ENCODE peak calls at places on chromosome 21, in six cellular contexts. S is left cardiac atrium; W is GM12878; K is activated naive CD8-positive, alpha-beta T cell treated with anti-CD3 and anti-CD28 coated beads, Interleukin-2, amount 50 U/mL, for 24 hours; N is heart right ventricle; U is Panc1. J is an unnamed sample.

GRCh38 chr21:46555225-46555617 is 49.7 kb downstream of the S100B start:
- ATAC-seq in S (peak), W (no peak), K (no peak), N (peak), U (no peak), J (no peak)

GRCh38 chr21:26140185-26140584 is 30.4 kb downstream of the APP start:
- ATAC-seq in S (peak), W (no peak), K (no peak), N (peak), U (peak), J (peak)

GRCh38 chr21:35475768-35476167 is 426.7 kb upstream of the RUNX1 start:
- ATAC-seq in S (no peak), W (no peak), K (peak), N (peak), U (no peak), J (no peak)

GRCh38 chr21:30348506-30348905 is at the start of gene KRTAP23-1:
- ATAC-seq in S (no peak), W (no peak), K (no peak), N (no peak), U (no peak), J (no peak)

GRCh38 chr21:39137248-39138186 is 45.7 kb downstream of the PSMG1 start:
- ATAC-seq in S (peak), W (no peak), K (peak), N (no peak), U (peak), J (no peak)

GRCh38 chr21:44791246-44791645 is 10.4 kb downstream of the UBE2G2 start:
- ATAC-seq in S (peak), W (no peak), K (no peak), N (no peak), U (no peak), J (no peak)

GRCh38 chr21:43196789-43197188 is 28.0 kb downstream of the CRYAA start:
- ATAC-seq in S (no peak), W (no peak), K (no peak), N (peak), U (no peak), J (no peak)

GRCh38 chr21:33121715-33122475 is 52.0 kb downstream of the OLIG1 start:
- ATAC-seq in S (no peak), W (peak), K (no peak), N (no peak), U (no peak), J (no peak)

GRCh38 chr21:21074305-21074704 is 76.1 kb downstream of the NCAM2 start:
- ATAC-seq in S (no peak), W (no peak), K (no peak), N (no peak), U (no peak), J (no peak)

GRCh38 chr21:35075546-35075945 is 26.4 kb upstream of the RUNX1 start:
- ATAC-seq in S (no peak), W (no peak), K (no peak), N (peak), U (no peak), J (no peak)

GRCh38 chr21:36535618-36536241 is 55.8 kb upstream of the CLDN14 start:
- ATAC-seq in S (no peak), W (peak), K (no peak), N (no peak), U (no peak), J (no peak)

GRCh38 chr21:43333301-43334062 is 93.4 kb downstream of the SIK1 start:
- ATAC-seq in S (peak), W (no peak), K (no peak), N (peak), U (peak), J (peak)

GRCh38 chr21:21029159-21029558 is 30.9 kb downstream of the NCAM2 start:
- ATAC-seq in S (no peak), W (no peak), K (no peak), N (no peak), U (no peak), J (no peak)

GRCh38 chr21:35234725-35235124 is 185.6 kb upstream of the RUNX1 start:
- ATAC-seq in S (no peak), W (peak), K (peak), N (no peak), U (no peak), J (no peak)

GRCh38 chr21:37452222-37452621 is 85.6 kb downstream of the DYRK1A start:
- ATAC-seq in S (peak), W (peak), K (no peak), N (peak), U (peak), J (peak)

GRCh38 chr21:23695449-23695848 is 1911.8 kb downstream of the MRPL39 start:
- ATAC-seq in S (no peak), W (no peak), K (no peak), N (no peak), U (no peak), J (no peak)

GRCh38 chr21:17783816-17784598 is 35.1 kb downstream of the C21orf91 start:
- ATAC-seq in S (no peak), W (peak), K (peak), N (no peak), U (no peak), J (no peak)

GRCh38 chr21:45357436-45358260 is 47.3 kb upstream of the COL18A1 start:
- ATAC-seq in S (peak), W (no peak), K (no peak), N (peak), U (no peak), J (peak)

GRCh38 chr21:16419188-16419874 is 689.5 kb downstream of the USP25 start:
- ATAC-seq in S (peak), W (peak), K (no peak), N (peak), U (peak), J (peak)

GRCh38 chr21:32257952-32258785 is 20.7 kb downstream of the MIS18A start:
- ATAC-seq in S (peak), W (peak), K (peak), N (peak), U (peak), J (peak)

GRCh38 chr21:37449302-37449937 is 82.8 kb downstream of the DYRK1A start:
- ATAC-seq in S (no peak), W (no peak), K (no peak), N (no peak), U (no peak), J (no peak)

GRCh38 chr21:16071082-16071481 is 341.3 kb downstream of the USP25 start:
- ATAC-seq in S (peak), W (no peak), K (no peak), N (no peak), U (no peak), J (peak)

GRCh38 chr21:16108561-16109070 is 378.8 kb downstream of the USP25 start:
- ATAC-seq in S (no peak), W (no peak), K (no peak), N (no peak), U (no peak), J (no peak)

GRCh38 chr21:42426424-42426823 is 22.7 kb downstream of the UBASH3A start:
- ATAC-seq in S (no peak), W (no peak), K (no peak), N (no peak), U (no peak), J (no peak)

GRCh38 chr21:34994646-34995631 is 54.2 kb downstream of the RUNX1 start:
- ATAC-seq in S (no peak), W (no peak), K (peak), N (no peak), U (no peak), J (no peak)

GRCh38 chr21:43824883-43825609 is 35.7 kb downstream of the RRP1 start:
- ATAC-seq in S (no peak), W (no peak), K (no peak), N (no peak), U (no peak), J (no peak)

GRCh38 chr21:28397040-28397439 is 595.6 kb downstream of the LTN1 start:
- ATAC-seq in S (no peak), W (no peak), K (no peak), N (no peak), U (no peak), J (no peak)